ENCODE peak calls at places on chromosomes 6 and 20, in eight cellular contexts. One of them, this sample, is unnamed.

GRCh38 chr6:45808917-45809316 is 206.7 kb downstream of the CLIC5 start:
- DNase-seq in tibial artery: no peak
- DNase-seq in coronary artery: no peak
- DNase-seq in body of pancreas: no peak
- DNase-seq in hepatocyte: no peak
- DNase-seq in astrocyte: no peak
- DNase-seq in Peyer's patch: peak
- DNase-seq in endothelial cell of umbilical vein: no peak
- DNase-seq in this sample: no peak

GRCh38 chr6:165883851-165884640 is 221.0 kb upstream of the PDE10A start:
- DNase-seq in coronary artery: peak
- DNase-seq in astrocyte: peak
- DNase-seq in endothelial cell of umbilical vein: no peak
- DNase-seq in Peyer's patch: no peak
- DNase-seq in tibial artery: no peak
- DNase-seq in hepatocyte: no peak
- DNase-seq in body of pancreas: no peak
- DNase-seq in this sample: no peak

GRCh38 chr6:123393333-123393732 is 243.4 kb downstream of the TRDN start:
- DNase-seq in tibial artery: no peak
- DNase-seq in Peyer's patch: no peak
- DNase-seq in coronary artery: no peak
- DNase-seq in astrocyte: no peak
- DNase-seq in body of pancreas: no peak
- DNase-seq in endothelial cell of umbilical vein: peak
- DNase-seq in hepatocyte: peak
- DNase-seq in this sample: no peak

GRCh38 chr6:111798281-111798725 is 74.9 kb downstream of the FYN start:
- DNase-seq in astrocyte: no peak
- DNase-seq in body of pancreas: no peak
- DNase-seq in endothelial cell of umbilical vein: no peak
- DNase-seq in Peyer's patch: no peak
- DNase-seq in hepatocyte: no peak
- DNase-seq in tibial artery: no peak
- DNase-seq in coronary artery: no peak
- DNase-seq in this sample: no peak

GRCh38 chr6:113630738-113631535 is 226.2 kb upstream of the MARCKS start:
- DNase-seq in Peyer's patch: peak
- DNase-seq in body of pancreas: peak
- DNase-seq in hepatocyte: peak
- DNase-seq in endothelial cell of umbilical vein: peak
- DNase-seq in tibial artery: no peak
- DNase-seq in astrocyte: peak
- DNase-seq in coronary artery: no peak
- DNase-seq in this sample: no peak

GRCh38 chr6:71284785-71285184 is 3.8 kb upstream of the OGFRL1 start:
- DNase-seq in body of pancreas: no peak
- DNase-seq in coronary artery: no peak
- DNase-seq in endothelial cell of umbilical vein: no peak
- DNase-seq in hepatocyte: peak
- DNase-seq in astrocyte: no peak
- DNase-seq in Peyer's patch: no peak
- DNase-seq in tibial artery: no peak
- DNase-seq in this sample: no peak

GRCh38 chr20:58778774-58779173 is 71.9 kb downstream of the GNAS-AS1 start:
- DNase-seq in astrocyte: no peak
- DNase-seq in tibial artery: no peak
- DNase-seq in hepatocyte: no peak
- DNase-seq in endothelial cell of umbilical vein: no peak
- DNase-seq in Peyer's patch: no peak
- DNase-seq in coronary artery: no peak
- DNase-seq in body of pancreas: no peak
- DNase-seq in this sample: no peak

GRCh38 chr6:31004794-31005193 is 5.5 kb upstream of the MUC22 start:
- DNase-seq in Peyer's patch: no peak
- DNase-seq in coronary artery: no peak
- DNase-seq in astrocyte: no peak
- DNase-seq in body of pancreas: no peak
- DNase-seq in endothelial cell of umbilical vein: no peak
- DNase-seq in hepatocyte: no peak
- DNase-seq in tibial artery: no peak
- DNase-seq in this sample: no peak

GRCh38 chr20:25341716-25342680 is 48.6 kb downstream of the ABHD12 start:
- DNase-seq in astrocyte: peak
- DNase-seq in coronary artery: no peak
- DNase-seq in hepatocyte: no peak
- DNase-seq in endothelial cell of umbilical vein: no peak
- DNase-seq in tibial artery: no peak
- DNase-seq in body of pancreas: no peak
- DNase-seq in Peyer's patch: no peak
- DNase-seq in this sample: no peak

GRCh38 chr6:37236921-37237320 is 20.7 kb upstream of the TBC1D22B start:
- DNase-seq in hepatocyte: no peak
- DNase-seq in coronary artery: no peak
- DNase-seq in tibial artery: no peak
- DNase-seq in Peyer's patch: no peak
- DNase-seq in body of pancreas: no peak
- DNase-seq in endothelial cell of umbilical vein: peak
- DNase-seq in astrocyte: peak
- DNase-seq in this sample: no peak

GRCh38 chr20:62692176-62692575 is 16.5 kb upstream of the NTSR1 start:
- DNase-seq in coronary artery: no peak
- DNase-seq in astrocyte: no peak
- DNase-seq in Peyer's patch: no peak
- DNase-seq in tibial artery: no peak
- DNase-seq in hepatocyte: no peak
- DNase-seq in endothelial cell of umbilical vein: no peak
- DNase-seq in body of pancreas: no peak
- DNase-seq in this sample: no peak

GRCh38 chr20:57388953-57389694 is 2.1 kb upstream of the RBM38 start:
- DNase-seq in hepatocyte: peak
- DNase-seq in endothelial cell of umbilical vein: peak
- DNase-seq in coronary artery: peak
- DNase-seq in Peyer's patch: peak
- DNase-seq in astrocyte: peak
- DNase-seq in tibial artery: peak
- DNase-seq in body of pancreas: peak
- DNase-seq in this sample: peak

GRCh38 chr20:39893013-39893685 is 795.9 kb downstream of the MAFB start:
- DNase-seq in tibial artery: no peak
- DNase-seq in coronary artery: no peak
- DNase-seq in astrocyte: peak
- DNase-seq in body of pancreas: no peak
- DNase-seq in Peyer's patch: no peak
- DNase-seq in endothelial cell of umbilical vein: no peak
- DNase-seq in hepatocyte: peak
- DNase-seq in this sample: no peak

GRCh38 chr6:43722920-43723565 is 35.5 kb upstream of the MRPS18A start:
- DNase-seq in astrocyte: no peak
- DNase-seq in Peyer's patch: no peak
- DNase-seq in endothelial cell of umbilical vein: no peak
- DNase-seq in tibial artery: peak
- DNase-seq in coronary artery: no peak
- DNase-seq in hepatocyte: no peak
- DNase-seq in body of pancreas: no peak
- DNase-seq in this sample: no peak

GRCh38 chr20:47849596-47849995 is 64.3 kb upstream of the SULF2 start:
- DNase-seq in body of pancreas: no peak
- DNase-seq in Peyer's patch: no peak
- DNase-seq in astrocyte: no peak
- DNase-seq in coronary artery: no peak
- DNase-seq in endothelial cell of umbilical vein: no peak
- DNase-seq in hepatocyte: no peak
- DNase-seq in tibial artery: no peak
- DNase-seq in this sample: no peak

GRCh38 chr6:67722861-67723261 is 912.2 kb upstream of the ADGRB3 start:
- DNase-seq in Peyer's patch: no peak
- DNase-seq in tibial artery: peak
- DNase-seq in hepatocyte: no peak
- DNase-seq in endothelial cell of umbilical vein: no peak
- DNase-seq in coronary artery: no peak
- DNase-seq in astrocyte: no peak
- DNase-seq in body of pancreas: no peak
- DNase-seq in this sample: no peak

GRCh38 chr6:164106345-164106769 is 691.8 kb downstream of the QKI start:
- DNase-seq in body of pancreas: no peak
- DNase-seq in Peyer's patch: no peak
- DNase-seq in tibial artery: no peak
- DNase-seq in coronary artery: no peak
- DNase-seq in hepatocyte: peak
- DNase-seq in astrocyte: peak
- DNase-seq in endothelial cell of umbilical vein: peak
- DNase-seq in this sample: no peak

GRCh38 chr20:21302645-21303060 is 478 bp upstream of the XRN2 start:
- DNase-seq in body of pancreas: no peak
- DNase-seq in coronary artery: no peak
- DNase-seq in Peyer's patch: no peak
- DNase-seq in hepatocyte: no peak
- DNase-seq in endothelial cell of umbilical vein: no peak
- DNase-seq in astrocyte: no peak
- DNase-seq in tibial artery: no peak
- DNase-seq in this sample: no peak

GRCh38 chr20:21303061-21303871 is at the start of gene XRN2:
- DNase-seq in hepatocyte: peak
- DNase-seq in endothelial cell of umbilical vein: peak
- DNase-seq in coronary artery: peak
- DNase-seq in Peyer's patch: peak
- DNase-seq in body of pancreas: peak
- DNase-seq in astrocyte: peak
- DNase-seq in tibial artery: peak
- DNase-seq in this sample: peak

GRCh38 chr20:21303872-21304586 is 898 bp downstream of the XRN2 start:
- DNase-seq in Peyer's patch: no peak
- DNase-seq in body of pancreas: no peak
- DNase-seq in coronary artery: no peak
- DNase-seq in endothelial cell of umbilical vein: no peak
- DNase-seq in astrocyte: no peak
- DNase-seq in tibial artery: no peak
- DNase-seq in hepatocyte: no peak
- DNase-seq in this sample: no peak

DNA sequence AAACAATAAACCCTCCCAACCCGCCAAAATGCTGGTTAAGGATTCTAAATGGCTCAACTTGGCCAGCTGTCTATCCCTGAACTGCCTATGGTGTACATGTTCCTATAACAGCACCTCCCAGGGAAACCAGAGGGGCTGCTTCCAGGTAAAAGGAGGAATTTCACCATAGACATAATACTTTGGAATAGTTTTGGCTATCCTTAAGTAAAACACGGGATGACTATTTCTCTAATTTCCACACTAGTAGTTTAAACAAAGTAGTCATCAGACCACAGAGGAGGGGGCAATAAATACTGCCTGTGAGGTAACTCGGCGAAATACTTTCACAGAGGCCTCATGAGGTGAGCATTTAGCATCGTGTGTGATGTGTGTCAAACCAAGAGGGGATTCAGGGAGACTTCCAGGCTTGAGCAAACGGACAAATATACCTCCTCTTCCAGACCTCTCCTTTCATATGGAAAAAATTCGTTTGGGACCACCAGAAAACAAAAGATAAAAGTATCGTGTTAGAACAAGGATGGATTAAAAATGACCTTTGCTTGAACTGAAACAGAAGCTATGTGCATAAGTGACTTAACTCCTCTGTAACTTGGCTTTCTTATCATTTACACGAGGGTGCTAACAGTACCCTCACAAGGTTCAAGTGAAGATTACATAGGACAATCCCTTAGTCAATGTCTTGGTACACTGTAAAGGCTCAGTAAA is 1.0 kb upstream of the XRN2 start:
- DNase-seq in coronary artery: no peak
- DNase-seq in hepatocyte: no peak
- DNase-seq in tibial artery: no peak
- DNase-seq in Peyer's patch: no peak
- DNase-seq in endothelial cell of umbilical vein: no peak
- DNase-seq in astrocyte: no peak
- DNase-seq in body of pancreas: no peak
- DNase-seq in this sample: no peak
- H3K27ac ChIP-seq in coronary artery: peak
- H3K27ac ChIP-seq in hepatocyte: peak
- H3K27ac ChIP-seq in tibial artery: peak
- H3K27ac ChIP-seq in Peyer's patch: no peak
- H3K27ac ChIP-seq in endothelial cell of umbilical vein: no peak
- H3K27ac ChIP-seq in astrocyte: no peak
- H3K27ac ChIP-seq in body of pancreas: peak
- H3K27ac ChIP-seq in this sample: no peak

DNA sequence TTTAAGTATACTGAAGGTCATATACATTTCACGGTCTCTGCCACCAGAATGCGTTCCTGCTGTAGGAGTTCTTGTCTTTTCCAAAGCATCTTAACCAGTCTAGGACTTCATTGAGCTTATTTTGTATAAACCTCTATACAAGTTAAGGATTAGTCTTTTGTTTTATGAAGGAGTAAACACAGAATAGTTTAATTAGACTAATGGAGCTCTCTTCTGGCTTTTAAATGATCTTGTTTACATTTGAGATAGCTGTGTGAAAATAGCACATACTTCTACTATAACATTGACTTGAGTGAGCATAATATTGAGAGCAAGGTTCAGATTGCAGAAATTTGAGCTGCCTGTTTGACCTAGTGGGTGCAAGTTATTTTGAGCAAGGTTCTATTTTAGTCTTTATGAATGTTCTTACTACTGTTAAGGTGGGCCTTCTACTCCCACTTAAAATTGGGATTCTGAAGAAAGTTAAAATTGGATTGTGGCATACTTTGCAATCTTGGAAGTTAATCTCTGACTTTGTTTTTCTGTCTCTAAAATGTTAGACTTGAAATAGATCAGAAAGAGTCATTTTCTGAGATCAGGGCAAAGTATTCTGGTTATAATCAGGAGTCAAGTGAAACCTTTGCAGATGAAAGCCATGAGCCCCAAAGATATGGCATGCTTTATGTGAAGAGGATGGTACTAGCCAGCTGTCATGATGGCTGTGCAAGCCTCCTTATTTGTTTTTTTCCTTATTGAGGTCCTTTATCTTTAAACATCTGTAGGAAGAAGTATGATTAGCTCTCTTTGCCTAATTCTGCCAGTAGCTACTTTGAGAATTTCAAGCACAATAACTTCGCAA is 41.8 kb downstream of the RPRD1B start:
- DNase-seq in tibial artery: no peak
- DNase-seq in hepatocyte: no peak
- DNase-seq in Peyer's patch: no peak
- DNase-seq in body of pancreas: no peak
- DNase-seq in endothelial cell of umbilical vein: no peak
- DNase-seq in coronary artery: no peak
- DNase-seq in astrocyte: peak
- DNase-seq in this sample: no peak
- H3K4me3 ChIP-seq in tibial artery: no peak
- H3K4me3 ChIP-seq in hepatocyte: no peak
- H3K4me3 ChIP-seq in Peyer's patch: no peak
- H3K4me3 ChIP-seq in body of pancreas: no peak
- H3K4me3 ChIP-seq in endothelial cell of umbilical vein: no peak
- H3K4me3 ChIP-seq in coronary artery: no peak
- H3K4me3 ChIP-seq in astrocyte: no peak
- H3K4me3 ChIP-seq in this sample: no peak

GRCh38 chr20:603116-603640 is 6.9 kb downstream of the TCF15 start:
- DNase-seq in Peyer's patch: no peak
- DNase-seq in astrocyte: no peak
- DNase-seq in tibial artery: no peak
- DNase-seq in body of pancreas: no peak
- DNase-seq in endothelial cell of umbilical vein: no peak
- DNase-seq in coronary artery: no peak
- DNase-seq in hepatocyte: no peak
- DNase-seq in this sample: peak
- TF ChIP-seq CTCF in Peyer's patch: no peak
- TF ChIP-seq CTCF in astrocyte: no peak
- TF ChIP-seq CTCF in tibial artery: no peak
- TF ChIP-seq CTCF in body of pancreas: no peak
- TF ChIP-seq CTCF in endothelial cell of umbilical vein: no peak
- TF ChIP-seq CTCF in coronary artery: no peak
- TF ChIP-seq CTCF in hepatocyte: no peak
- TF ChIP-seq CTCF in this sample: no peak

GRCh38 chr6:11710968-11711643 is 67.5 kb downstream of the ADTRP start:
- DNase-seq in tibial artery: no peak
- DNase-seq in body of pancreas: no peak
- DNase-seq in astrocyte: peak
- DNase-seq in endothelial cell of umbilical vein: no peak
- DNase-seq in Peyer's patch: no peak
- DNase-seq in coronary artery: no peak
- DNase-seq in hepatocyte: no peak
- DNase-seq in this sample: no peak
- H3K27ac ChIP-seq in tibial artery: peak
- H3K27ac ChIP-seq in body of pancreas: no peak
- H3K27ac ChIP-seq in astrocyte: no peak
- H3K27ac ChIP-seq in endothelial cell of umbilical vein: no peak
- H3K27ac ChIP-seq in Peyer's patch: no peak
- H3K27ac ChIP-seq in coronary artery: peak
- H3K27ac ChIP-seq in hepatocyte: no peak
- H3K27ac ChIP-seq in this sample: no peak

This sample was measured in heart left ventricle.